ENCODE peak calls at places on chromosomes 7 and 10, in eight cellular contexts. X is tibial nerve, B is Peyer's patch, E is transverse colon, Q is H54, F is A549, G is ovary, U is adrenal gland. S is an unnamed sample.

GRCh38 chr10:76382381-76382851 is 951.0 kb downstream of the LRMDA start:
- DNase-seq in X (no peak), B (no peak), E (no peak), Q (peak; percentile 12), F (no peak), G (no peak), U (no peak), S (no peak)

GRCh38 chr10:2921956-2922680 is 145.2 kb upstream of the PFKP start:
- DNase-seq in X (no peak), B (no peak), E (no peak), Q (no peak), F (peak; percentile 55), G (no peak), U (no peak), S (no peak)

GRCh38 chr10:131946321-131946751 is 35.4 kb downstream of the BNIP3 start:
- DNase-seq in X (no peak), B (no peak), E (no peak), Q (peak; percentile 63), F (peak; percentile 39), G (peak; percentile 28), U (peak; percentile 67), S (no peak)

GRCh38 chr7:7564323-7564780 is 2.3 kb upstream of the MIOS start:
- DNase-seq in X (no peak), B (no peak), E (no peak), Q (peak; percentile 78), F (peak; percentile 54), G (no peak), U (no peak), S (no peak)

GRCh38 chr7:104767826-104768536 is 246.0 kb upstream of the KMT2E start:
- DNase-seq in X (no peak), B (no peak), E (no peak), Q (no peak), F (no peak), G (no peak), U (no peak), S (no peak)

GRCh38 chr10:33005322-33006282 is 47.6 kb upstream of the ITGB1 start:
- DNase-seq in X (peak; percentile 33), B (peak; percentile 75), E (peak; percentile 82), Q (peak; percentile 63), F (peak; percentile 71), G (peak; percentile 76), U (peak; percentile 82), S (peak; percentile 56)

GRCh38 chr10:60338002-60338564 is 51.6 kb downstream of the ANK3 start:
- DNase-seq in X (no peak), B (no peak), E (no peak), Q (no peak), F (no peak), G (no peak), U (no peak), S (no peak)

GRCh38 chr10:36578306-36578705 is 547.1 kb upstream of the ANKRD30A start:
- DNase-seq in X (no peak), B (no peak), E (no peak), Q (peak; percentile 31), F (no peak), G (no peak), U (no peak), S (no peak)

GRCh38 chr7:137970263-137970975 is 31.5 kb downstream of the CREB3L2 start:
- DNase-seq in X (no peak), B (no peak), E (peak; percentile 49), Q (peak; percentile 44), F (peak; percentile 21), G (peak; percentile 62), U (peak; percentile 70), S (no peak)

GRCh38 chr7:135098391-135098790 is 49.5 kb upstream of the TMEM140 start:
- DNase-seq in X (no peak), B (no peak), E (no peak), Q (no peak), F (no peak), G (no peak), U (no peak), S (no peak)

GRCh38 chr10:104415526-104416165 is 62.0 kb downstream of the CFAP58 start:
- DNase-seq in X (no peak), B (no peak), E (no peak), Q (no peak), F (no peak), G (no peak), U (no peak), S (no peak)

GRCh38 chr10:55641601-55642000 is 719.5 kb downstream of the ZWINT start:
- DNase-seq in X (no peak), B (no peak), E (no peak), Q (no peak), F (no peak), G (no peak), U (no peak), S (no peak)

GRCh38 chr10:6211341-6212265 is 8.9 kb downstream of the PFKFB3 start:
- DNase-seq in X (no peak), B (no peak), E (no peak), Q (no peak), F (no peak), G (peak; percentile 72), U (no peak), S (no peak)

GRCh38 chr7:25820432-25821040 is 331.5 kb upstream of the NFE2L3 start:
- DNase-seq in X (no peak), B (peak; percentile 50), E (no peak), Q (no peak), F (peak; percentile 26), G (no peak), U (peak; percentile 28), S (no peak)

GRCh38 chr7:123674399-123675091 is 18.9 kb downstream of the LMOD2 start:
- DNase-seq in X (no peak), B (no peak), E (no peak), Q (no peak), F (no peak), G (no peak), U (no peak), S (no peak)

GRCh38 chr7:100837099-100837836 is 9.9 kb upstream of the EPHB4 start:
- DNase-seq in X (peak; percentile 78), B (peak; percentile 95), E (peak; percentile 92), Q (peak; percentile 72), F (peak; percentile 81), G (peak; percentile 94), U (peak; percentile 94), S (peak; percentile 89)
- TF ChIP-seq POLR2A in X (no peak), B (no peak), E (peak; percentile 56), Q (peak; percentile 54), F (peak; percentile 50), G (peak; percentile 50), U (peak; percentile 64), S (peak; percentile 55)

GRCh38 chr10:110393866-110394265 is 89.1 kb upstream of the SMNDC1 start:
- DNase-seq in X (no peak), B (no peak), E (no peak), Q (no peak), F (no peak), G (no peak), U (no peak), S (no peak)

GRCh38 chr10:110394898-110395297 is 90.2 kb upstream of the SMNDC1 start:
- DNase-seq in X (no peak), B (no peak), E (no peak), Q (no peak), F (no peak), G (no peak), U (no peak), S (no peak)

GRCh38 chr10:110394296-110394695 is 89.6 kb upstream of the SMNDC1 start:
- DNase-seq in X (no peak), B (no peak), E (no peak), Q (no peak), F (no peak), G (no peak), U (no peak), S (no peak)

GRCh38 chr10:110396284-110396651 is 91.5 kb upstream of the SMNDC1 start:
- DNase-seq in X (no peak), B (no peak), E (no peak), Q (no peak), F (no peak), G (no peak), U (no peak), S (no peak)

DNA sequence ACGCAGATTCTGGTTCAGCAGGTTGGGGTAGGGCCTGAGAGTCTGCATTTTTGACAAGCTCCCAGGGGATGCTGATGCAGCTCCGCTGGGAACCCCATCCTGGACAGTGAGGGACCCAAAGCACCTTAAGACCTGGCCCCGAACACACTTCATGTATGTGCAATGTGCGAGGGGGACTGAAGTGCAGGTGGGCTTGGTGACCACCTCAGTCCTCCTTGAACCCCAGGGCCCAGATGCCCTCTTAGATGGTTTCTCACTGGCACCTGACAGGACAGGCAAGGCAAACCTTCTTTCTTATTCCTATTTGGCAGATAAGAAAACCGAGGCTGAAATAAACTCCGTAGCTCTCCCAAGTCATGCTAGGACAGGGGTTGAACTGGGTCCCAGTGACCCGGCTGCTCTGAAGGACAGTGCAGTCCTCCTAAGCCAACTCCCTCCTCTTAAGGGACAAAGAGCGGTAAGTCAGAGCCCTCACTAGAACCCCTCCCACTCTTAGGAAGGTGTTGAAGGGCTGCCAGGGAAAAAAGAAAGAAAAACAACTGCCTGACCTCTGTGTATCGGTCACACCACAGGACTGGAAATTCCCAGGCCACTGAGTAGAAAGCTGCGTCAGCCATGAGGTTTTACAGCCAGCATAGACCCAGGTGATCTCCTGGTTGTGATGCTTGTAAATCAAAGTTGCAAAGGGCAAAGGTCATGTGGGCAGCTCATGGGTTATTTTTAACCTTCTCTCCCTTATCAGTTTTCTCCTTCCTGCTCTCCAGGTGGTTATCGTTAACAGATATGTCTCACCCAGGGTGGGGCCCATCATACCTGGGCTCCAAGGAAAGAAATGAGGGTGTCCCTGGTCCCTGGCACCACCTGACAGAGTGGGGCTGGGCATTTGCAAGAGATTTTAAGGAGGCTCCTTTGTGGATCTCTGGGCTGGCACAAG is 90.9 kb upstream of the SMNDC1 start:
- DNase-seq in X (no peak), B (peak; percentile 89), E (peak; percentile 85), Q (peak; percentile 69), F (peak; percentile 79), G (no peak), U (peak; percentile 88), S (peak; percentile 35)
- TF ChIP-seq POLR2A in X (no peak), B (no peak), E (no peak), Q (no peak), F (no peak), G (no peak), U (no peak), S (no peak)

GRCh38 chr7:2501947-2502646 is 17.5 kb upstream of the LFNG start:
- DNase-seq in X (no peak), B (no peak), E (no peak), Q (no peak), F (no peak), G (no peak), U (no peak), S (no peak)
- TF ChIP-seq POLR2A in X (no peak), B (no peak), E (no peak), Q (no peak), F (no peak), G (no peak), U (no peak), S (no peak)

DNA sequence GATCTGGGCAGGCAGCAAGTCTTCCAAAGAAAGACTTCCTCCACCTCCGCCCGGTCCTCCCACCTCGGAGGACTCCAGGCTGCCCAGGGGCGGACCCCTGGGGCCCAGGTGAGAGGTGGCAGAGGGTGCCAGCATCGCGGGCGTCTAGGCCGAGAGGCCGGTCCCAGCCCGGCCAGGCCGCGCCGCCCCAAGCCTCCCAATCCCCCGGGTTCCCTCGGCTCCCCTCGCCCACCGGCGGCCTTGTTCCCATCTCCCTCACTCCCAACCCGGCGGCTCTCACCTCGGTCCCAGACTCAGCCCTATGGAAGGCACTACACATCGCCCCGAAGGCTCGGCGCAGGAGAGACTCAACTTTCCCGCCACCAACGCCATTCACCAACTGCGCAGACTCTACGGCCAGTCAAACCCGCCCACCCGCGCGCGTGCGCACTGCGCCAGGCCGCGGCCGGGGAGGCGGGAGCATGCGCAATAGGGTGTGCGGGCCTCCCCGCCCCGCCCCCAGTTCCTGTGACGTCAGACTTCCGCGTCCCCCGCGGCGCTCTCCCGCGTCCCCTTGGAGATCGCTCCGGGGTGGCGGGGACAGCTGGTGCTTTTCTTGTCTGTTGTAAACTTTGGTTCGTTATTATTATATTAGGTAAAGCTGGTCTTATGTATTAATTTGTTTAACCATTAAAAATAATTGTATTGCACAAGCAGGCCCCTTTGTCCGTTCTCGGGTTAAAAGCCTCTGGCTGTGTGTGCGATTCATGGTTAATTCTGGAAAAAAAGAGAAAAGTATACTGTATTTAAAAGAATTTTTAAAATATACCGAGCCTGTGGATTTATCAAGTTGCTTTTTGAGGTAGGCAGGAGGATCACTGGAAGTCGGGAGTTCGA is at the start of gene XRCC2:
- DNase-seq in X (peak; percentile 86), B (peak; percentile 96), E (peak; percentile 93), Q (peak; percentile 92), F (peak; percentile 97), G (peak; percentile 97), U (peak; percentile 94), S (peak; percentile 95)
- TF ChIP-seq POLR2A in X (no peak), B (peak; percentile 78), E (peak; percentile 82), Q (peak; percentile 72), F (peak; percentile 87), G (peak; percentile 71), U (peak; percentile 56), S (peak; percentile 91)

S was measured in erythroblast.